ENCODE peak calls at places on chromosome 4, in eight cellular contexts. Y is midbrain; X is kidney tubule cell; A is activated CD8-positive, alpha-beta T cell treated with anti-CD3 and anti-CD28 coated beads, Interleukin-2, amount 10 ng/mL, durations not matched to agents 7 days and 5 days; U is esophagus squamous epithelium; V is non-pigmented ciliary epithelial cell; K is KBM-7; Z is natural killer cell. C is an unnamed sample.

GRCh38 chr4:55312491-55313101 is 33.4 kb upstream of the SRD5A3 start:
- DNase-seq in Y (peak; percentile 35), X (peak; percentile 48), A (peak; percentile 46), U (no peak), V (no peak), K (peak; percentile 41), Z (no peak), C (peak; percentile 61)

GRCh38 chr4:70518716-70519115 is 347 bp downstream of the AMTN start:
- DNase-seq in Y (no peak), X (no peak), A (no peak), U (no peak), V (no peak), K (no peak), Z (no peak), C (peak; percentile 73)

GRCh38 chr4:157185363-157185762 is 35.2 kb upstream of the GRIA2 start:
- DNase-seq in Y (no peak), X (no peak), A (no peak), U (no peak), V (no peak), K (no peak), Z (no peak), C (no peak)

GRCh38 chr4:73803213-73803612 is 33.3 kb upstream of the CXCL6 start:
- DNase-seq in Y (no peak), X (no peak), A (no peak), U (no peak), V (no peak), K (peak; percentile 13), Z (no peak), C (peak; percentile 10)

GRCh38 chr4:152458801-152459302 is 77.0 kb downstream of the FBXW7 start:
- DNase-seq in Y (no peak), X (no peak), A (peak; percentile 31), U (no peak), V (no peak), K (peak; percentile 55), Z (no peak), C (no peak)

GRCh38 chr4:37844204-37844603 is 17.7 kb downstream of the PGM2 start:
- DNase-seq in Y (no peak), X (no peak), A (no peak), U (no peak), V (no peak), K (no peak), Z (no peak), C (no peak)

GRCh38 chr4:126772662-126773061 is 860.1 kb upstream of the INTU start:
- DNase-seq in Y (no peak), X (no peak), A (no peak), U (no peak), V (no peak), K (no peak), Z (no peak), C (no peak)

GRCh38 chr4:53695540-53696463 is 104.5 kb upstream of the LNX1 start:
- DNase-seq in Y (no peak), X (peak; percentile 21), A (no peak), U (no peak), V (no peak), K (no peak), Z (no peak), C (no peak)

GRCh38 chr4:185213341-185213740 is 3.9 kb downstream of the SNX25 start:
- DNase-seq in Y (no peak), X (no peak), A (no peak), U (no peak), V (no peak), K (no peak), Z (no peak), C (no peak)

GRCh38 chr4:172963498-172964294 is 204.9 kb upstream of the GALNT7 start:
- DNase-seq in Y (no peak), X (no peak), A (no peak), U (no peak), V (no peak), K (no peak), Z (no peak), C (no peak)

GRCh38 chr4:37802068-37802666 is 24.3 kb upstream of the PGM2 start:
- DNase-seq in Y (peak; percentile 75), X (peak; percentile 86), A (no peak), U (no peak), V (no peak), K (peak; percentile 76), Z (no peak), C (peak; percentile 95)

GRCh38 chr4:21386166-21386780 is 562.3 kb downstream of the KCNIP4 start:
- DNase-seq in Y (no peak), X (no peak), A (no peak), U (no peak), V (no peak), K (no peak), Z (no peak), C (no peak)

GRCh38 chr4:8546766-8547107 is 33.5 kb upstream of the GPR78 start:
- DNase-seq in Y (no peak), X (no peak), A (no peak), U (no peak), V (no peak), K (no peak), Z (no peak), C (no peak)

GRCh38 chr4:162010362-162010761 is 153.4 kb downstream of the FSTL5 start:
- DNase-seq in Y (no peak), X (no peak), A (no peak), U (no peak), V (peak; percentile 1), K (no peak), Z (no peak), C (peak; percentile 13)

GRCh38 chr4:54657194-54657555 is 582 bp upstream of the KIT start:
- DNase-seq in Y (no peak), X (no peak), A (no peak), U (no peak), V (no peak), K (no peak), Z (no peak), C (peak; percentile 71)

GRCh38 chr4:115678425-115678941 is 565.1 kb upstream of the NDST4 start:
- DNase-seq in Y (no peak), X (no peak), A (no peak), U (no peak), V (no peak), K (no peak), Z (no peak), C (no peak)

GRCh38 chr4:100509386-100509785 is 8.4 kb downstream of the EMCN start:
- DNase-seq in Y (no peak), X (no peak), A (no peak), U (no peak), V (no peak), K (no peak), Z (no peak), C (no peak)

GRCh38 chr4:104490770-104491395 is 3.8 kb downstream of the CXXC4 start:
- DNase-seq in Y (peak; percentile 82), X (peak; percentile 70), A (peak; percentile 49), U (no peak), V (no peak), K (peak; percentile 83), Z (peak; percentile 45), C (peak; percentile 85)

GRCh38 chr4:53313510-53313909 is 52.4 kb downstream of the SCFD2 start:
- DNase-seq in Y (peak; percentile 37), X (peak; percentile 14), A (no peak), U (no peak), V (no peak), K (peak; percentile 15), Z (no peak), C (peak; percentile 11)

GRCh38 chr4:72314869-72315268 is 254.2 kb downstream of the ADAMTS3 start:
- DNase-seq in Y (peak; percentile 5), X (peak; percentile 64), A (no peak), U (no peak), V (peak; percentile 26), K (no peak), Z (no peak), C (peak; percentile 15)

GRCh38 chr4:39043058-39043696 is 11.0 kb upstream of the TMEM156 start:
- DNase-seq in Y (no peak), X (peak; percentile 7), A (no peak), U (no peak), V (no peak), K (no peak), Z (no peak), C (no peak)

GRCh38 chr4:140090215-140090731 is 63.7 kb downstream of the MAML3 start:
- DNase-seq in Y (no peak), X (peak; percentile 81), A (no peak), U (no peak), V (peak; percentile 73), K (no peak), Z (no peak), C (no peak)

GRCh38 chr4:76956961-76957738 is 7.6 kb downstream of the SEPTIN11 start:
- DNase-seq in Y (no peak), X (peak; percentile 54), A (no peak), U (no peak), V (no peak), K (no peak), Z (no peak), C (peak; percentile 24)

GRCh38 chr4:16443504-16444088 is 217.3 kb upstream of the TAPT1 start:
- DNase-seq in Y (peak; percentile 14), X (peak; percentile 66), A (no peak), U (no peak), V (no peak), K (peak; percentile 46), Z (no peak), C (peak; percentile 73)

GRCh38 chr4:61400446-61400845 is 200.3 kb downstream of the ADGRL3 start:
- DNase-seq in Y (peak; percentile 18), X (no peak), A (no peak), U (no peak), V (no peak), K (no peak), Z (no peak), C (no peak)

GRCh38 chr4:67500373-67500772 is 44.9 kb downstream of the CENPC start:
- DNase-seq in Y (peak; percentile 8), X (no peak), A (no peak), U (no peak), V (no peak), K (no peak), Z (no peak), C (no peak)

GRCh38 chr4:143207555-143207954 is 22.8 kb downstream of the USP38 start:
- DNase-seq in Y (peak; percentile 7), X (no peak), A (no peak), U (no peak), V (no peak), K (peak; percentile 23), Z (no peak), C (peak; percentile 30)

GRCh38 chr4:44671636-44672035 is 6.6 kb upstream of the GUF1 start:
- DNase-seq in Y (no peak), X (no peak), A (no peak), U (no peak), V (no peak), K (no peak), Z (no peak), C (no peak)

GRCh38 chr4:16122784-16123183 is 39.0 kb upstream of the PROM1 start:
- DNase-seq in Y (no peak), X (peak; percentile 33), A (peak; percentile 32), U (no peak), V (no peak), K (no peak), Z (no peak), C (no peak)

GRCh38 chr4:47913858-47914218 is 545 bp downstream of the NFXL1 start:
- DNase-seq in Y (no peak), X (peak; percentile 47), A (peak; percentile 50), U (no peak), V (no peak), K (no peak), Z (peak; percentile 22), C (peak; percentile 78)

GRCh38 chr4:139522457-139522856 is 33.6 kb downstream of the SETD7 start:
- DNase-seq in Y (no peak), X (no peak), A (no peak), U (no peak), V (no peak), K (no peak), Z (no peak), C (no peak)

GRCh38 chr4:7424553-7425111 is 10.1 kb downstream of the PSAPL1 start:
- DNase-seq in Y (no peak), X (no peak), A (no peak), U (no peak), V (no peak), K (no peak), Z (peak; percentile 12), C (no peak)

GRCh38 chr4:138114434-138114833 is 127.7 kb downstream of the SLC7A11 start:
- DNase-seq in Y (no peak), X (peak; percentile 19), A (no peak), U (no peak), V (no peak), K (no peak), Z (no peak), C (peak; percentile 3)

GRCh38 chr4:28558871-28559270 is 1698.2 kb downstream of the STIM2 start:
- DNase-seq in Y (no peak), X (no peak), A (no peak), U (no peak), V (no peak), K (no peak), Z (no peak), C (no peak)

C was measured in DMS53.